ENCODE peak calls at places on chromosome 18, in ten cellular contexts. One of them, this sample, is unnamed.

GRCh38 chr18:63043516-63043915 is 276.1 kb downstream of the BCL2 start:
- DNase-seq in activated gamma-delta T cell treated with Interleukin-2 at 50 U/mL for 16 hours: no peak
- DNase-seq in foreskin keratinocyte: peak
- DNase-seq in iris pigment epithelial cell: peak
- DNase-seq in activated CD4-positive, alpha-beta T cell treated with anti-CD3 and anti-CD28 coated beads for 4 hours: no peak
- DNase-seq in aorta: no peak
- DNase-seq in NCI-H1694: no peak
- DNase-seq in non-pigmented ciliary epithelial cell: no peak
- DNase-seq in memory B cell: no peak
- DNase-seq in astrocyte of the hippocampus: no peak
- DNase-seq in this sample: no peak

GRCh38 chr18:77250501-77250925 is 865 bp downstream of the GALR1 start:
- DNase-seq in activated gamma-delta T cell treated with Interleukin-2 at 50 U/mL for 16 hours: no peak
- DNase-seq in foreskin keratinocyte: no peak
- DNase-seq in iris pigment epithelial cell: no peak
- DNase-seq in activated CD4-positive, alpha-beta T cell treated with anti-CD3 and anti-CD28 coated beads for 4 hours: no peak
- DNase-seq in aorta: no peak
- DNase-seq in NCI-H1694: no peak
- DNase-seq in non-pigmented ciliary epithelial cell: no peak
- DNase-seq in memory B cell: no peak
- DNase-seq in astrocyte of the hippocampus: peak
- DNase-seq in this sample: no peak

GRCh38 chr18:79387214-79387613 is 8.5 kb upstream of the NFATC1 start:
- DNase-seq in activated gamma-delta T cell treated with Interleukin-2 at 50 U/mL for 16 hours: no peak
- DNase-seq in foreskin keratinocyte: no peak
- DNase-seq in iris pigment epithelial cell: no peak
- DNase-seq in activated CD4-positive, alpha-beta T cell treated with anti-CD3 and anti-CD28 coated beads for 4 hours: no peak
- DNase-seq in aorta: no peak
- DNase-seq in NCI-H1694: no peak
- DNase-seq in non-pigmented ciliary epithelial cell: no peak
- DNase-seq in memory B cell: no peak
- DNase-seq in astrocyte of the hippocampus: no peak
- DNase-seq in this sample: no peak

GRCh38 chr18:48032876-48033769 is 102.7 kb upstream of the SMAD2 start:
- DNase-seq in activated gamma-delta T cell treated with Interleukin-2 at 50 U/mL for 16 hours: no peak
- DNase-seq in foreskin keratinocyte: peak
- DNase-seq in iris pigment epithelial cell: peak
- DNase-seq in activated CD4-positive, alpha-beta T cell treated with anti-CD3 and anti-CD28 coated beads for 4 hours: no peak
- DNase-seq in aorta: no peak
- DNase-seq in NCI-H1694: no peak
- DNase-seq in non-pigmented ciliary epithelial cell: peak
- DNase-seq in memory B cell: no peak
- DNase-seq in astrocyte of the hippocampus: peak
- DNase-seq in this sample: no peak

GRCh38 chr18:45349447-45349846 is 265.8 kb upstream of the SLC14A2 start:
- DNase-seq in activated gamma-delta T cell treated with Interleukin-2 at 50 U/mL for 16 hours: no peak
- DNase-seq in foreskin keratinocyte: no peak
- DNase-seq in iris pigment epithelial cell: no peak
- DNase-seq in activated CD4-positive, alpha-beta T cell treated with anti-CD3 and anti-CD28 coated beads for 4 hours: no peak
- DNase-seq in aorta: no peak
- DNase-seq in NCI-H1694: no peak
- DNase-seq in non-pigmented ciliary epithelial cell: no peak
- DNase-seq in memory B cell: no peak
- DNase-seq in astrocyte of the hippocampus: no peak
- DNase-seq in this sample: no peak

GRCh38 chr18:32919799-32920198 is 147.0 kb upstream of the KLHL14 start:
- DNase-seq in activated gamma-delta T cell treated with Interleukin-2 at 50 U/mL for 16 hours: no peak
- DNase-seq in foreskin keratinocyte: no peak
- DNase-seq in iris pigment epithelial cell: peak
- DNase-seq in activated CD4-positive, alpha-beta T cell treated with anti-CD3 and anti-CD28 coated beads for 4 hours: no peak
- DNase-seq in aorta: no peak
- DNase-seq in NCI-H1694: peak
- DNase-seq in non-pigmented ciliary epithelial cell: no peak
- DNase-seq in memory B cell: peak
- DNase-seq in astrocyte of the hippocampus: peak
- DNase-seq in this sample: peak

GRCh38 chr18:36187138-36187825 is at the start of gene MOCOS:
- DNase-seq in activated gamma-delta T cell treated with Interleukin-2 at 50 U/mL for 16 hours: peak
- DNase-seq in foreskin keratinocyte: peak
- DNase-seq in iris pigment epithelial cell: peak
- DNase-seq in activated CD4-positive, alpha-beta T cell treated with anti-CD3 and anti-CD28 coated beads for 4 hours: peak
- DNase-seq in aorta: peak
- DNase-seq in NCI-H1694: no peak
- DNase-seq in non-pigmented ciliary epithelial cell: no peak
- DNase-seq in memory B cell: no peak
- DNase-seq in astrocyte of the hippocampus: peak
- DNase-seq in this sample: peak

GRCh38 chr18:27645929-27646328 is 460.8 kb upstream of the CHST9 start:
- DNase-seq in activated gamma-delta T cell treated with Interleukin-2 at 50 U/mL for 16 hours: no peak
- DNase-seq in foreskin keratinocyte: no peak
- DNase-seq in iris pigment epithelial cell: peak
- DNase-seq in activated CD4-positive, alpha-beta T cell treated with anti-CD3 and anti-CD28 coated beads for 4 hours: no peak
- DNase-seq in aorta: no peak
- DNase-seq in NCI-H1694: no peak
- DNase-seq in non-pigmented ciliary epithelial cell: no peak
- DNase-seq in memory B cell: no peak
- DNase-seq in astrocyte of the hippocampus: peak
- DNase-seq in this sample: no peak

This sample was measured in G401.